ENCODE peak calls at places on chromosomes 7 and 10, in eight cellular contexts. One of them, this sample, is unnamed.

GRCh38 chr7:29035044-29035740 is 77.1 kb upstream of the TRIL start:
- DNase-seq in Peyer's patch: no peak
- DNase-seq in HT1080: peak; percentile 96
- DNase-seq in nephron progenitor cell: no peak
- DNase-seq in stimulated activated CD4-positive, alpha-beta T cell treated with anti-CD3 and anti-CD28 coated beads, Interleukin-1b, Interleukin-23, amount 100 ng/mL, for 4 hours: no peak
- DNase-seq in foreskin fibroblast: peak; percentile 72
- DNase-seq in GM13977: no peak
- DNase-seq in KBM-7: no peak
- DNase-seq in this sample: no peak

GRCh38 chr7:149253665-149254064 is 8.3 kb upstream of the ZNF783 start:
- DNase-seq in HT1080: no peak
- DNase-seq in stimulated activated CD4-positive, alpha-beta T cell treated with anti-CD3 and anti-CD28 coated beads, Interleukin-1b, Interleukin-23, amount 100 ng/mL, for 4 hours: no peak
- DNase-seq in GM13977: no peak
- DNase-seq in nephron progenitor cell: no peak
- DNase-seq in KBM-7: no peak
- DNase-seq in Peyer's patch: no peak
- DNase-seq in foreskin fibroblast: no peak
- DNase-seq in this sample: no peak

GRCh38 chr7:89170628-89171027 is 375.1 kb upstream of the TEX47 start:
- DNase-seq in Peyer's patch: no peak
- DNase-seq in KBM-7: no peak
- DNase-seq in nephron progenitor cell: no peak
- DNase-seq in stimulated activated CD4-positive, alpha-beta T cell treated with anti-CD3 and anti-CD28 coated beads, Interleukin-1b, Interleukin-23, amount 100 ng/mL, for 4 hours: no peak
- DNase-seq in GM13977: no peak
- DNase-seq in HT1080: no peak
- DNase-seq in foreskin fibroblast: no peak
- DNase-seq in this sample: no peak

GRCh38 chr7:123410273-123410928 is 124.0 kb downstream of the IQUB start:
- DNase-seq in KBM-7: no peak
- DNase-seq in GM13977: no peak
- DNase-seq in nephron progenitor cell: no peak
- DNase-seq in stimulated activated CD4-positive, alpha-beta T cell treated with anti-CD3 and anti-CD28 coated beads, Interleukin-1b, Interleukin-23, amount 100 ng/mL, for 4 hours: no peak
- DNase-seq in foreskin fibroblast: no peak
- DNase-seq in HT1080: peak; percentile 84
- DNase-seq in Peyer's patch: no peak
- DNase-seq in this sample: no peak

GRCh38 chr7:128959296-128959695 is 21.6 kb downstream of the IRF5 start:
- DNase-seq in stimulated activated CD4-positive, alpha-beta T cell treated with anti-CD3 and anti-CD28 coated beads, Interleukin-1b, Interleukin-23, amount 100 ng/mL, for 4 hours: no peak
- DNase-seq in KBM-7: no peak
- DNase-seq in Peyer's patch: no peak
- DNase-seq in HT1080: no peak
- DNase-seq in nephron progenitor cell: no peak
- DNase-seq in foreskin fibroblast: no peak
- DNase-seq in GM13977: no peak
- DNase-seq in this sample: no peak

GRCh38 chr10:94443549-94443948 is 41.2 kb downstream of the TBC1D12 start:
- DNase-seq in Peyer's patch: no peak
- DNase-seq in stimulated activated CD4-positive, alpha-beta T cell treated with anti-CD3 and anti-CD28 coated beads, Interleukin-1b, Interleukin-23, amount 100 ng/mL, for 4 hours: no peak
- DNase-seq in nephron progenitor cell: no peak
- DNase-seq in HT1080: no peak
- DNase-seq in KBM-7: no peak
- DNase-seq in GM13977: no peak
- DNase-seq in foreskin fibroblast: no peak
- DNase-seq in this sample: no peak

GRCh38 chr10:27448926-27449325 is 55.2 kb upstream of the RAB18 start:
- DNase-seq in nephron progenitor cell: no peak
- DNase-seq in HT1080: peak; percentile 82
- DNase-seq in GM13977: no peak
- DNase-seq in Peyer's patch: no peak
- DNase-seq in stimulated activated CD4-positive, alpha-beta T cell treated with anti-CD3 and anti-CD28 coated beads, Interleukin-1b, Interleukin-23, amount 100 ng/mL, for 4 hours: no peak
- DNase-seq in foreskin fibroblast: peak; percentile 8
- DNase-seq in KBM-7: peak; percentile 57
- DNase-seq in this sample: peak; percentile 72

GRCh38 chr7:1160665-1161010 is 642 bp upstream of the ZFAND2A start:
- DNase-seq in GM13977: peak; percentile 47
- DNase-seq in HT1080: no peak
- DNase-seq in stimulated activated CD4-positive, alpha-beta T cell treated with anti-CD3 and anti-CD28 coated beads, Interleukin-1b, Interleukin-23, amount 100 ng/mL, for 4 hours: no peak
- DNase-seq in nephron progenitor cell: no peak
- DNase-seq in foreskin fibroblast: no peak
- DNase-seq in KBM-7: no peak
- DNase-seq in Peyer's patch: no peak
- DNase-seq in this sample: no peak

GRCh38 chr7:25985196-25985595 is 166.8 kb upstream of the NFE2L3 start:
- DNase-seq in Peyer's patch: no peak
- DNase-seq in stimulated activated CD4-positive, alpha-beta T cell treated with anti-CD3 and anti-CD28 coated beads, Interleukin-1b, Interleukin-23, amount 100 ng/mL, for 4 hours: no peak
- DNase-seq in GM13977: no peak
- DNase-seq in KBM-7: no peak
- DNase-seq in nephron progenitor cell: no peak
- DNase-seq in foreskin fibroblast: no peak
- DNase-seq in HT1080: no peak
- DNase-seq in this sample: no peak

GRCh38 chr10:128887856-128888255 is 579.2 kb upstream of the MGMT start:
- DNase-seq in GM13977: no peak
- DNase-seq in nephron progenitor cell: no peak
- DNase-seq in stimulated activated CD4-positive, alpha-beta T cell treated with anti-CD3 and anti-CD28 coated beads, Interleukin-1b, Interleukin-23, amount 100 ng/mL, for 4 hours: no peak
- DNase-seq in HT1080: no peak
- DNase-seq in KBM-7: no peak
- DNase-seq in foreskin fibroblast: no peak
- DNase-seq in Peyer's patch: no peak
- DNase-seq in this sample: no peak

GRCh38 chr7:50210706-50211115 is 93.8 kb upstream of the IKZF1 start:
- DNase-seq in foreskin fibroblast: no peak
- DNase-seq in stimulated activated CD4-positive, alpha-beta T cell treated with anti-CD3 and anti-CD28 coated beads, Interleukin-1b, Interleukin-23, amount 100 ng/mL, for 4 hours: no peak
- DNase-seq in KBM-7: no peak
- DNase-seq in nephron progenitor cell: no peak
- DNase-seq in HT1080: no peak
- DNase-seq in GM13977: no peak
- DNase-seq in Peyer's patch: no peak
- DNase-seq in this sample: no peak

GRCh38 chr7:405489-406211 is 114.0 kb downstream of the PDGFA start:
- DNase-seq in Peyer's patch: no peak
- DNase-seq in nephron progenitor cell: peak; percentile 53
- DNase-seq in KBM-7: no peak
- DNase-seq in GM13977: no peak
- DNase-seq in foreskin fibroblast: no peak
- DNase-seq in stimulated activated CD4-positive, alpha-beta T cell treated with anti-CD3 and anti-CD28 coated beads, Interleukin-1b, Interleukin-23, amount 100 ng/mL, for 4 hours: no peak
- DNase-seq in HT1080: no peak
- DNase-seq in this sample: no peak

GRCh38 chr7:129255800-129256199 is 31.0 kb downstream of the AHCYL2 start:
- DNase-seq in GM13977: no peak
- DNase-seq in nephron progenitor cell: no peak
- DNase-seq in Peyer's patch: no peak
- DNase-seq in foreskin fibroblast: no peak
- DNase-seq in HT1080: no peak
- DNase-seq in KBM-7: no peak
- DNase-seq in stimulated activated CD4-positive, alpha-beta T cell treated with anti-CD3 and anti-CD28 coated beads, Interleukin-1b, Interleukin-23, amount 100 ng/mL, for 4 hours: no peak
- DNase-seq in this sample: no peak

GRCh38 chr7:78444267-78444666 is 645.7 kb downstream of the PHTF2 start:
- DNase-seq in KBM-7: no peak
- DNase-seq in stimulated activated CD4-positive, alpha-beta T cell treated with anti-CD3 and anti-CD28 coated beads, Interleukin-1b, Interleukin-23, amount 100 ng/mL, for 4 hours: no peak
- DNase-seq in GM13977: no peak
- DNase-seq in foreskin fibroblast: no peak
- DNase-seq in nephron progenitor cell: no peak
- DNase-seq in HT1080: no peak
- DNase-seq in Peyer's patch: no peak
- DNase-seq in this sample: no peak

GRCh38 chr7:129644634-129645230 is 33.2 kb downstream of the NRF1 start:
- DNase-seq in KBM-7: peak; percentile 48
- DNase-seq in Peyer's patch: no peak
- DNase-seq in foreskin fibroblast: peak; percentile 35
- DNase-seq in GM13977: no peak
- DNase-seq in stimulated activated CD4-positive, alpha-beta T cell treated with anti-CD3 and anti-CD28 coated beads, Interleukin-1b, Interleukin-23, amount 100 ng/mL, for 4 hours: no peak
- DNase-seq in nephron progenitor cell: no peak
- DNase-seq in HT1080: peak; percentile 34
- DNase-seq in this sample: peak; percentile 46

GRCh38 chr10:59585046-59585700 is 124.5 kb downstream of the SLC16A9 start:
- DNase-seq in nephron progenitor cell: no peak
- DNase-seq in stimulated activated CD4-positive, alpha-beta T cell treated with anti-CD3 and anti-CD28 coated beads, Interleukin-1b, Interleukin-23, amount 100 ng/mL, for 4 hours: no peak
- DNase-seq in foreskin fibroblast: no peak
- DNase-seq in GM13977: no peak
- DNase-seq in KBM-7: no peak
- DNase-seq in HT1080: peak; percentile 61
- DNase-seq in Peyer's patch: no peak
- DNase-seq in this sample: no peak

GRCh38 chr7:47843291-47843690 is 105.0 kb downstream of the PKD1L1 start:
- DNase-seq in HT1080: no peak
- DNase-seq in GM13977: no peak
- DNase-seq in Peyer's patch: no peak
- DNase-seq in nephron progenitor cell: no peak
- DNase-seq in stimulated activated CD4-positive, alpha-beta T cell treated with anti-CD3 and anti-CD28 coated beads, Interleukin-1b, Interleukin-23, amount 100 ng/mL, for 4 hours: no peak
- DNase-seq in KBM-7: no peak
- DNase-seq in foreskin fibroblast: no peak
- DNase-seq in this sample: no peak

GRCh38 chr7:123916240-123916724 is 8.8 kb upstream of the SPAM1 start:
- DNase-seq in GM13977: no peak
- DNase-seq in HT1080: no peak
- DNase-seq in stimulated activated CD4-positive, alpha-beta T cell treated with anti-CD3 and anti-CD28 coated beads, Interleukin-1b, Interleukin-23, amount 100 ng/mL, for 4 hours: no peak
- DNase-seq in Peyer's patch: peak; percentile 57
- DNase-seq in foreskin fibroblast: no peak
- DNase-seq in nephron progenitor cell: no peak
- DNase-seq in KBM-7: peak; percentile 32
- DNase-seq in this sample: peak; percentile 30

GRCh38 chr10:27490807-27491206 is 13.3 kb upstream of the RAB18 start:
- DNase-seq in stimulated activated CD4-positive, alpha-beta T cell treated with anti-CD3 and anti-CD28 coated beads, Interleukin-1b, Interleukin-23, amount 100 ng/mL, for 4 hours: no peak
- DNase-seq in nephron progenitor cell: no peak
- DNase-seq in KBM-7: no peak
- DNase-seq in GM13977: no peak
- DNase-seq in Peyer's patch: no peak
- DNase-seq in HT1080: peak; percentile 29
- DNase-seq in foreskin fibroblast: no peak
- DNase-seq in this sample: no peak

GRCh38 chr10:63464402-63465292 is 1.1 kb downstream of the JMJD1C start:
- DNase-seq in Peyer's patch: no peak
- DNase-seq in nephron progenitor cell: no peak
- DNase-seq in HT1080: no peak
- DNase-seq in foreskin fibroblast: no peak
- DNase-seq in stimulated activated CD4-positive, alpha-beta T cell treated with anti-CD3 and anti-CD28 coated beads, Interleukin-1b, Interleukin-23, amount 100 ng/mL, for 4 hours: no peak
- DNase-seq in KBM-7: no peak
- DNase-seq in GM13977: peak; percentile 29
- DNase-seq in this sample: no peak

GRCh38 chr10:48550071-48550691 is 54.7 kb downstream of the ARHGAP22 start:
- DNase-seq in foreskin fibroblast: no peak
- DNase-seq in HT1080: peak; percentile 21
- DNase-seq in Peyer's patch: no peak
- DNase-seq in stimulated activated CD4-positive, alpha-beta T cell treated with anti-CD3 and anti-CD28 coated beads, Interleukin-1b, Interleukin-23, amount 100 ng/mL, for 4 hours: no peak
- DNase-seq in nephron progenitor cell: no peak
- DNase-seq in KBM-7: no peak
- DNase-seq in GM13977: no peak
- DNase-seq in this sample: no peak

GRCh38 chr10:63466168-63466935 is 575 bp upstream of the JMJD1C start:
- DNase-seq in foreskin fibroblast: peak; percentile 38
- DNase-seq in KBM-7: peak; percentile 70
- DNase-seq in Peyer's patch: peak; percentile 77
- DNase-seq in GM13977: peak; percentile 55
- DNase-seq in nephron progenitor cell: no peak
- DNase-seq in stimulated activated CD4-positive, alpha-beta T cell treated with anti-CD3 and anti-CD28 coated beads, Interleukin-1b, Interleukin-23, amount 100 ng/mL, for 4 hours: no peak
- DNase-seq in HT1080: peak; percentile 57
- DNase-seq in this sample: no peak

GRCh38 chr7:90261441-90261840 is 16.5 kb downstream of the CFAP69 start:
- DNase-seq in GM13977: no peak
- DNase-seq in nephron progenitor cell: no peak
- DNase-seq in foreskin fibroblast: no peak
- DNase-seq in KBM-7: no peak
- DNase-seq in HT1080: no peak
- DNase-seq in Peyer's patch: no peak
- DNase-seq in stimulated activated CD4-positive, alpha-beta T cell treated with anti-CD3 and anti-CD28 coated beads, Interleukin-1b, Interleukin-23, amount 100 ng/mL, for 4 hours: no peak
- DNase-seq in this sample: no peak

GRCh38 chr10:15714847-15715246 is 4.9 kb downstream of the ITGA8 start:
- DNase-seq in GM13977: no peak
- DNase-seq in foreskin fibroblast: no peak
- DNase-seq in HT1080: no peak
- DNase-seq in KBM-7: no peak
- DNase-seq in Peyer's patch: no peak
- DNase-seq in nephron progenitor cell: no peak
- DNase-seq in stimulated activated CD4-positive, alpha-beta T cell treated with anti-CD3 and anti-CD28 coated beads, Interleukin-1b, Interleukin-23, amount 100 ng/mL, for 4 hours: no peak
- DNase-seq in this sample: no peak

GRCh38 chr7:36312064-36312914 is 77.4 kb upstream of the ANLN start:
- DNase-seq in nephron progenitor cell: peak; percentile 35
- DNase-seq in KBM-7: no peak
- DNase-seq in foreskin fibroblast: no peak
- DNase-seq in HT1080: peak; percentile 31
- DNase-seq in Peyer's patch: peak; percentile 80
- DNase-seq in GM13977: peak; percentile 50
- DNase-seq in stimulated activated CD4-positive, alpha-beta T cell treated with anti-CD3 and anti-CD28 coated beads, Interleukin-1b, Interleukin-23, amount 100 ng/mL, for 4 hours: no peak
- DNase-seq in this sample: no peak

GRCh38 chr10:88472540-88472939 is 110.6 kb downstream of the RNLS start:
- DNase-seq in GM13977: no peak
- DNase-seq in nephron progenitor cell: no peak
- DNase-seq in foreskin fibroblast: no peak
- DNase-seq in stimulated activated CD4-positive, alpha-beta T cell treated with anti-CD3 and anti-CD28 coated beads, Interleukin-1b, Interleukin-23, amount 100 ng/mL, for 4 hours: no peak
- DNase-seq in Peyer's patch: no peak
- DNase-seq in HT1080: no peak
- DNase-seq in KBM-7: no peak
- DNase-seq in this sample: no peak

GRCh38 chr10:47278720-47279119 is 21.3 kb upstream of the GDF10 start:
- DNase-seq in stimulated activated CD4-positive, alpha-beta T cell treated with anti-CD3 and anti-CD28 coated beads, Interleukin-1b, Interleukin-23, amount 100 ng/mL, for 4 hours: no peak
- DNase-seq in nephron progenitor cell: no peak
- DNase-seq in Peyer's patch: no peak
- DNase-seq in KBM-7: no peak
- DNase-seq in foreskin fibroblast: no peak
- DNase-seq in GM13977: no peak
- DNase-seq in HT1080: no peak
- DNase-seq in this sample: no peak

GRCh38 chr7:106952658-106953231 is 87.7 kb downstream of the PIK3CG start:
- DNase-seq in HT1080: peak; percentile 15
- DNase-seq in KBM-7: peak; percentile 31
- DNase-seq in nephron progenitor cell: no peak
- DNase-seq in foreskin fibroblast: no peak
- DNase-seq in GM13977: no peak
- DNase-seq in stimulated activated CD4-positive, alpha-beta T cell treated with anti-CD3 and anti-CD28 coated beads, Interleukin-1b, Interleukin-23, amount 100 ng/mL, for 4 hours: no peak
- DNase-seq in Peyer's patch: peak; percentile 51
- DNase-seq in this sample: peak; percentile 56

This sample was measured in AML-193.